ENCODE peak calls at places on chromosome 19, in eight cellular contexts. A is endothelial cell of umbilical vein, Z is Peyer's patch, B is uterus, C is esophagus squamous epithelium, S is prostate gland, J is GM12878, Q is A549. V is an unnamed sample.

GRCh38 chr19:39265321-39265916 is 2.8 kb upstream of the IFNL2 start:
- DNase-seq in C (no peak), A (no peak), J (no peak), Q (peak), Z (no peak), S (no peak), B (no peak), V (no peak)

GRCh38 chr19:51366999-51367564 is 894 bp upstream of the ETFB start:
- DNase-seq in A (peak), S (no peak), Z (no peak), B (no peak), C (no peak), Q (no peak), J (no peak), V (no peak)

GRCh38 chr19:23470873-23471555 is 75.7 kb upstream of the ZNF91 start:
- DNase-seq in B (no peak), C (no peak), Q (no peak), A (no peak), J (no peak), Z (no peak), S (no peak), V (no peak)

GRCh38 chr19:16160943-16161560 is 12.3 kb downstream of the CIB3 start:
- DNase-seq in B (no peak), Q (peak), A (peak), J (no peak), Z (no peak), S (no peak), C (no peak), V (no peak)

GRCh38 chr19:39252458-39252857 is 3.8 kb upstream of the IFNL4 start:
- DNase-seq in B (no peak), J (no peak), Z (no peak), A (no peak), S (no peak), Q (no peak), C (no peak), V (no peak)

GRCh38 chr19:15199652-15200574 is 882 bp downstream of the NOTCH3 start:
- DNase-seq in Z (no peak), C (no peak), Q (no peak), S (peak), B (no peak), A (no peak), J (no peak), V (no peak)

GRCh38 chr19:38543286-38543806 is 74.4 kb downstream of the MAP4K1 start:
- DNase-seq in B (no peak), Q (no peak), J (no peak), C (no peak), A (no peak), Z (no peak), S (no peak), V (no peak)

GRCh38 chr19:17473041-17473440 is 2.7 kb downstream of the SLC27A1 start:
- DNase-seq in A (peak), S (no peak), J (no peak), B (no peak), Q (peak), C (no peak), Z (no peak), V (no peak)

GRCh38 chr19:1584500-1585242 is 8.0 kb downstream of the MBD3 start:
- DNase-seq in J (no peak), Z (no peak), A (no peak), Q (no peak), C (no peak), S (no peak), B (no peak), V (no peak)

GRCh38 chr19:40283414-40284250 is 1.5 kb downstream of the AKT2 start:
- DNase-seq in S (no peak), C (no peak), A (peak), Q (no peak), B (no peak), J (no peak), Z (no peak), V (no peak)

GRCh38 chr19:3536429-3537100 is 2.4 kb upstream of the TEKTIP1 start:
- DNase-seq in J (no peak), Z (no peak), C (no peak), S (no peak), Q (no peak), B (no peak), A (no peak), V (peak)

GRCh38 chr19:32313866-32314265 is 31.5 kb upstream of the ZNF507 start:
- DNase-seq in Z (no peak), C (no peak), A (no peak), B (no peak), J (no peak), S (no peak), Q (no peak), V (no peak)

GRCh38 chr19:22945560-22945959 is 57.4 kb downstream of the ZNF728 start:
- DNase-seq in Z (no peak), Q (peak), S (no peak), B (no peak), A (no peak), J (no peak), C (no peak), V (no peak)

GRCh38 chr19:3202346-3202745 is 16.6 kb downstream of the NCLN start:
- DNase-seq in Q (no peak), S (no peak), B (no peak), A (no peak), J (no peak), Z (no peak), C (no peak), V (no peak)

GRCh38 chr19:2166741-2167738 is 3.3 kb downstream of the DOT1L start:
- DNase-seq in J (no peak), C (no peak), Q (peak), S (peak), Z (peak), A (peak), B (peak), V (peak)

GRCh38 chr19:10896851-10897526 is 25.6 kb downstream of the CARM1 start:
- DNase-seq in C (no peak), Z (no peak), J (no peak), B (no peak), S (peak), A (no peak), Q (peak), V (no peak)

GRCh38 chr19:52492201-52492960 is 35.1 kb upstream of the ZNF808 start:
- DNase-seq in J (no peak), B (no peak), C (no peak), Q (no peak), S (no peak), Z (no peak), A (no peak), V (no peak)

GRCh38 chr19:19274716-19275115 is 1.6 kb upstream of the TM6SF2 start:
- DNase-seq in C (no peak), A (no peak), S (no peak), J (no peak), B (no peak), Q (no peak), Z (peak), V (no peak)

GRCh38 chr19:33000510-33000909 is 28.5 kb downstream of the FAAP24 start:
- DNase-seq in C (no peak), Q (no peak), S (no peak), A (no peak), B (no peak), J (no peak), Z (no peak), V (no peak)

GRCh38 chr19:10352764-10353671 is 13.6 kb upstream of the ICAM3 start:
- DNase-seq in Q (no peak), S (no peak), B (peak), Z (no peak), C (no peak), A (no peak), J (no peak), V (no peak)

GRCh38 chr19:19213822-19214558 is 2.2 kb downstream of the NCAN start:
- DNase-seq in Q (no peak), Z (no peak), C (no peak), J (no peak), B (no peak), A (no peak), S (no peak), V (no peak)

GRCh38 chr19:51703655-51704515 is 10.8 kb downstream of the SPACA6 start:
- DNase-seq in A (peak), S (peak), Z (peak), J (peak), C (peak), B (peak), Q (peak), V (peak)

DNA sequence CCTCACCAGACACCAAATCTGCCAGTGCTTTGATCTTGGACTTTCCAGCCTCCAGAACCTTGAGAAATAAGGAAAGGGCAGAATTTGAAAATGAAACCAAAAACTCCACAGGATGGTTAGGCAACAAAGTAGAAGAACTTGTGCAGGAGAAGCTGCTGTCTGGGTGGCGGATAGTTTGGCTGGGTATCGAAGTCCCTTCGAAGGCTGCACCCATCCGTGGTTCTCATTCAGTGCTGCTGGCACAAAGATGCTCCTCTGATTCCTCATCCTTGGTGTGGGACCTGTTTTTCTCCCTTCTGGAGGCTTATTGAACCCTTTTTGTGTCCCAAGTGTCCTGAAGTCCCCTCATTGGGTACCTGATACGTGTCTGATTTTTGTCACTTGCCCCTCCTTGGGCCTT is 130.9 kb downstream of the KDM4B start:
- DNase-seq in C (no peak), B (no peak), Z (no peak), A (no peak), J (no peak), S (no peak), Q (no peak), V (no peak)
- TF ChIP-seq POLR2A in C (no peak), B (no peak), Z (no peak), A (no peak), J (no peak), S (no peak), Q (no peak), V (no peak)

GRCh38 chr19:6527893-6528543 is 2.8 kb upstream of the TNFSF9 start:
- DNase-seq in J (peak), S (no peak), Q (no peak), A (no peak), C (no peak), B (no peak), Z (no peak), V (no peak)
- TF ChIP-seq POLR2A in J (no peak), S (no peak), Q (no peak), A (no peak), C (no peak), B (no peak), Z (no peak), V (no peak)

GRCh38 chr19:13068064-13068807 is 34.4 kb downstream of the LYL1 start:
- DNase-seq in J (no peak), Q (no peak), A (no peak), Z (no peak), B (no peak), S (no peak), C (no peak), V (no peak)

GRCh38 chr19:13069415-13070369 is 33.0 kb downstream of the LYL1 start:
- DNase-seq in Q (no peak), B (no peak), S (no peak), J (no peak), A (peak), C (no peak), Z (no peak), V (no peak)

GRCh38 chr19:13072206-13072898 is 30.3 kb downstream of the LYL1 start:
- DNase-seq in Q (no peak), J (no peak), B (no peak), A (no peak), S (no peak), Z (no peak), C (no peak), V (no peak)

GRCh38 chr19:13071444-13072205 is 31.0 kb downstream of the LYL1 start:
- DNase-seq in S (no peak), J (no peak), A (no peak), B (no peak), Q (no peak), Z (no peak), C (no peak), V (no peak)

GRCh38 chr19:13070425-13071140 is 32.1 kb downstream of the LYL1 start:
- DNase-seq in S (no peak), A (no peak), J (no peak), B (no peak), Z (no peak), Q (no peak), C (no peak), V (no peak)
- TF ChIP-seq POLR2A in S (no peak), A (no peak), J (no peak), B (no peak), Z (no peak), Q (no peak), C (no peak), V (no peak)

GRCh38 chr19:48638831-48639381 is 1.7 kb upstream of the DBP start:
- DNase-seq in C (no peak), Q (no peak), B (peak), J (no peak), Z (no peak), A (no peak), S (no peak), V (no peak)
- TF ChIP-seq POLR2A in C (no peak), Q (no peak), B (no peak), J (no peak), Z (no peak), A (no peak), S (no peak), V (no peak)

GRCh38 chr19:47132522-47132852 is 1.9 kb downstream of the SAE1 start:
- DNase-seq in J (no peak), B (no peak), Q (no peak), A (no peak), S (no peak), Z (no peak), C (no peak), V (no peak)

GRCh38 chr19:47129579-47129978 is 1.1 kb upstream of the SAE1 start:
- DNase-seq in A (no peak), Z (no peak), J (no peak), C (no peak), Q (no peak), B (no peak), S (no peak), V (no peak)

GRCh38 chr19:47133021-47133471 is 2.4 kb downstream of the SAE1 start:
- DNase-seq in Z (no peak), C (no peak), Q (no peak), J (no peak), B (no peak), S (no peak), A (no peak), V (no peak)

GRCh38 chr19:47130120-47130588 is 481 bp upstream of the SAE1 start:
- DNase-seq in Z (no peak), C (no peak), J (no peak), B (no peak), A (no peak), Q (no peak), S (no peak), V (no peak)

GRCh38 chr19:47130589-47131168 is at the start of gene SAE1:
- DNase-seq in Z (peak), B (peak), A (peak), S (peak), Q (peak), C (peak), J (peak), V (peak)
- TF ChIP-seq POLR2A in Z (peak), B (peak), A (peak), S (peak), Q (peak), C (no peak), J (peak), V (peak)

GRCh38 chr19:54158812-54159351 is 639 bp downstream of the LENG1 start:
- DNase-seq in B (no peak), Z (no peak), J (no peak), S (no peak), Q (no peak), C (no peak), A (no peak), V (no peak)

GRCh38 chr19:54160948-54161347 is 1.4 kb upstream of the LENG1 start:
- DNase-seq in J (no peak), Q (no peak), C (no peak), S (no peak), A (no peak), Z (no peak), B (no peak), V (no peak)

GRCh38 chr19:54156953-54157352 is 2.6 kb downstream of the LENG1 start:
- DNase-seq in Z (no peak), Q (no peak), S (no peak), C (no peak), B (no peak), A (no peak), J (no peak), V (no peak)

GRCh38 chr19:54160182-54160811 is 776 bp upstream of the LENG1 start:
- DNase-seq in Z (no peak), A (peak), C (no peak), Q (no peak), J (no peak), B (no peak), S (no peak), V (no peak)

GRCh38 chr19:54159352-54160181 is at the start of gene LENG1:
- DNase-seq in Z (peak), A (peak), Q (peak), S (peak), J (peak), B (peak), C (peak), V (peak)
- TF ChIP-seq POLR2A in Z (peak), A (peak), Q (peak), S (peak), J (peak), B (peak), C (no peak), V (peak)

GRCh38 chr19:36772341-36773222 is at the start of gene ZNF850:
- DNase-seq in C (peak), J (peak), Z (peak), A (peak), S (peak), Q (peak), B (peak), V (peak)
- TF ChIP-seq POLR2A in C (no peak), J (peak), Z (no peak), A (no peak), S (peak), Q (peak), B (peak), V (no peak)

GRCh38 chr19:50359432-50359818 is 6.0 kb downstream of the NAPSA start:
- DNase-seq in J (no peak), S (no peak), B (no peak), Q (no peak), A (no peak), Z (no peak), C (no peak), V (no peak)

GRCh38 chr19:50356691-50357177 is 8.7 kb downstream of the NAPSA start:
- DNase-seq in A (no peak), B (no peak), C (no peak), Z (no peak), J (no peak), Q (no peak), S (no peak), V (no peak)

GRCh38 chr19:50361290-50362029 is 4.0 kb downstream of the NAPSA start:
- DNase-seq in C (no peak), Q (peak), A (no peak), B (no peak), S (no peak), Z (no peak), J (no peak), V (no peak)

GRCh38 chr19:50358483-50359431 is 6.7 kb downstream of the NAPSA start:
- DNase-seq in B (peak), C (no peak), Q (no peak), Z (peak), A (peak), J (peak), S (no peak), V (peak)

GRCh38 chr19:50357178-50358100 is 8.0 kb downstream of the NAPSA start:
- DNase-seq in S (peak), B (peak), Z (peak), J (peak), C (peak), A (peak), Q (peak), V (peak)
- TF ChIP-seq POLR2A in S (no peak), B (peak), Z (no peak), J (peak), C (no peak), A (no peak), Q (no peak), V (no peak)

GRCh38 chr19:58475714-58476497 is at the start of gene ZNF446:
- DNase-seq in S (peak), C (peak), Q (peak), Z (peak), B (peak), J (peak), A (peak), V (peak)
- TF ChIP-seq POLR2A in S (peak), C (no peak), Q (peak), Z (peak), B (peak), J (peak), A (peak), V (peak)